ENCODE peak calls at places on chromosomes 7 and 10, in seven cellular contexts. C is H9, S is neuronal stem cell, P is IMR-90, B is H1, Y is mesendoderm, N is trophoblast cell. K is an unnamed sample.

GRCh38 chr10:68133553-68133952 is 24.3 kb downstream of the MYPN start:
- DNase-seq in C (no peak), P (peak; percentile 57), S (no peak), Y (no peak), N (no peak), B (no peak), K (no peak)

GRCh38 chr10:131856441-131857094 is 44.2 kb upstream of the PPP2R2D start:
- DNase-seq in B (no peak), P (no peak), Y (no peak), C (peak; percentile 18), S (no peak), N (no peak), K (no peak)

GRCh38 chr7:156816943-156817572 is 75.9 kb downstream of the LMBR1 start:
- DNase-seq in N (no peak), P (peak; percentile 38), Y (no peak), S (no peak), C (no peak), B (no peak), K (peak; percentile 34)

GRCh38 chr7:123979876-123980275 is 53.0 kb downstream of the TMEM229A start:
- DNase-seq in P (no peak), C (no peak), Y (no peak), N (peak; percentile 9), S (no peak), B (no peak), K (peak; percentile 24)

GRCh38 chr7:95865716-95866371 is 93.5 kb downstream of the DYNC1I1 start:
- DNase-seq in Y (peak; percentile 74), P (peak; percentile 8), C (peak; percentile 32), S (peak; percentile 20), B (no peak), N (peak; percentile 56), K (peak; percentile 45)

GRCh38 chr10:78972160-78972946 is 96.4 kb upstream of the ZMIZ1 start:
- DNase-seq in P (peak; percentile 83), S (peak; percentile 38), C (peak; percentile 39), B (no peak), N (peak; percentile 79), Y (peak; percentile 69), K (peak; percentile 98)

GRCh38 chr10:43931308-43931930 is 282.7 kb upstream of the ZNF32 start:
- DNase-seq in N (no peak), Y (no peak), S (no peak), B (no peak), C (peak; percentile 5), P (peak; percentile 87), K (peak; percentile 59)

GRCh38 chr7:101179780-101180755 is at the start of gene NAT16:
- DNase-seq in B (peak; percentile 76), S (no peak), N (no peak), Y (no peak), P (no peak), C (no peak), K (no peak)

GRCh38 chr7:132755538-132756481 is 179.5 kb upstream of the PLXNA4 start:
- DNase-seq in C (no peak), B (no peak), Y (no peak), P (no peak), S (no peak), N (no peak), K (no peak)

GRCh38 chr10:77111611-77112550 is 525.7 kb downstream of the KCNMA1 start:
- DNase-seq in P (peak; percentile 87), S (peak; percentile 69), B (peak; percentile 56), Y (peak; percentile 76), N (peak; percentile 16), C (no peak), K (peak; percentile 69)

GRCh38 chr7:29864668-29865067 is 58.4 kb downstream of the WIPF3 start:
- DNase-seq in S (no peak), B (no peak), C (no peak), Y (no peak), N (no peak), P (no peak), K (no peak)

GRCh38 chr7:7265676-7266075 is 83.3 kb downstream of the C1GALT1 start:
- DNase-seq in Y (no peak), N (no peak), B (no peak), S (no peak), C (no peak), P (no peak), K (no peak)

GRCh38 chr7:10472115-10472514 is 501.6 kb upstream of the PHF14 start:
- DNase-seq in N (no peak), P (no peak), S (no peak), C (no peak), Y (no peak), B (no peak), K (no peak)

GRCh38 chr10:5576154-5576748 is 51.5 kb downstream of the CALML3 start:
- DNase-seq in N (no peak), P (no peak), S (no peak), B (no peak), C (no peak), Y (no peak), K (no peak)

GRCh38 chr10:2955064-2955463 is 112.3 kb upstream of the PFKP start:
- DNase-seq in S (no peak), Y (no peak), P (no peak), B (no peak), N (no peak), C (no peak), K (no peak)

GRCh38 chr10:112842832-112843360 is 107.2 kb upstream of the TCF7L2 start:
- DNase-seq in Y (peak; percentile 43), C (no peak), N (no peak), P (peak; percentile 7), S (no peak), B (no peak), K (peak; percentile 77)

GRCh38 chr7:148687555-148687954 is 11.1 kb upstream of the CUL1 start:
- DNase-seq in N (no peak), C (no peak), Y (no peak), S (no peak), B (no peak), P (peak; percentile 42), K (no peak)

GRCh38 chr7:134865001-134865845 is 85.8 kb downstream of the CALD1 start:
- DNase-seq in S (no peak), N (no peak), P (peak; percentile 76), C (no peak), B (no peak), Y (peak; percentile 84), K (peak; percentile 80)

GRCh38 chr7:113608786-113609185 is 310.0 kb downstream of the PPP1R3A start:
- DNase-seq in S (no peak), N (no peak), B (no peak), P (no peak), C (no peak), Y (no peak), K (no peak)

GRCh38 chr10:79266543-79267312 is 80.5 kb upstream of the PPIF start:
- DNase-seq in N (peak; percentile 68), S (no peak), B (no peak), Y (no peak), P (peak; percentile 93), C (no peak), K (peak; percentile 98)

GRCh38 chr7:146791344-146792300 is 675.0 kb downstream of the CNTNAP2 start:
- DNase-seq in B (no peak), C (no peak), S (no peak), P (no peak), Y (peak; percentile 91), N (no peak), K (no peak)

DNA sequence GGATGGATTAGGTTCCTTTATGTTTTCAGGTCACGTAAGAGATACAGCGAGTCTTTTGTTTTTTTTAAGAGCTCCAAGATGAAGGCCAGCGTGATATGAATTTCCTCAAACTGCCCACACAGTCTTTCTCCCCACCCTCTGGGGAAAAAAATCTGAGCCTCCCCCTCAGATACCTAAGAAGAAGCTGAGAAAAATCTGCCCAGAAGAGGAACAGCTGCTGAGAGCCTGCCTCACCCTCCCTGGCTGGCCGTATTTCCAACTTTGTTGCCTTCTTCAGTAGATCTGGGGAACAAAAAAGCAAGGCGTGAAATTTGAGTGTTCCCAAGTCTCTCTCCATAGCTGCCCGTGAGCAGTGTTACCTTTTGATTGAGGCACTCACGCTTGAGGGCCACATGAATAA is 208.1 kb downstream of the KIAA1217 start:
- DNase-seq in S (no peak), B (no peak), C (no peak), Y (no peak), P (no peak), N (no peak), K (no peak)
- H4K8ac ChIP-seq in S (no peak overlapping the region), B (no peak overlapping the region), C (no peak overlapping the region), Y (no peak overlapping the region), P (no peak overlapping the region), N (no peak overlapping the region), K (no peak overlapping the region)

GRCh38 chr10:51125518-51125917 is 51.2 kb downstream of the PRKG1 start:
- DNase-seq in N (no peak), S (no peak), P (no peak), Y (no peak), C (no peak), B (no peak), K (no peak)
- H2AK5ac ChIP-seq in N (no peak overlapping the region), S (no peak overlapping the region), P (no peak overlapping the region), Y (no peak overlapping the region), C (no peak overlapping the region), B (no peak overlapping the region), K (no peak overlapping the region)

DNA sequence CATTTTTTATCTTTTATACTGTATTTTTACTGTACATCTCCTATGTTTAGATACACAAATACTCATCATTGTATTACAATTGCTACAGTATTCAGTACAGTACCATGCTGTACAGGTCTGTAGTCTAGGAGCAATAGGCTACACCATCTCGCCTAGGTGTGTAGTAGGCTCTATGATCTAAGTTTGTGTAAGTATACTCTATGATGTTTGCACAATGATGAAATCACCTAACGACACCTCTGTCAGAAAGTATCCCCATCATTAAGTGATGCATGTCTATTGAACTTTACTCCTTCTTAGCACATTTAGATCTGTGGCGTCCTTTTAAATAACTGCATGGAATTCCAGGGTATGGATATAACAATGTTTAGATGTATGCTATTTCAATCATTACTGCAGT is 112.0 kb downstream of the SNX10 start:
- DNase-seq in Y (no peak), B (no peak), C (no peak), N (no peak), P (no peak), S (no peak), K (no peak)
- H4K8ac ChIP-seq in Y (no peak overlapping the region), B (no peak overlapping the region), C (no peak overlapping the region), N (no peak overlapping the region), P (no peak overlapping the region), S (no peak overlapping the region), K (no peak overlapping the region)

GRCh38 chr7:158394936-158395335 is 192.7 kb downstream of the PTPRN2 start:
- DNase-seq in C (peak; percentile 82), S (peak; percentile 56), B (peak; percentile 98), Y (peak; percentile 42), P (no peak), N (no peak), K (no peak)

GRCh38 chr7:158395780-158396214 is 191.8 kb downstream of the PTPRN2 start:
- DNase-seq in N (no peak), S (no peak), Y (peak; percentile 31), B (peak; percentile 78), C (peak; percentile 83), P (no peak), K (no peak)

GRCh38 chr7:158396301-158396905 is 191.2 kb downstream of the PTPRN2 start:
- DNase-seq in P (no peak), S (no peak), C (no peak), Y (no peak), N (no peak), B (no peak), K (no peak)

GRCh38 chr7:158393926-158394625 is 193.5 kb downstream of the PTPRN2 start:
- DNase-seq in B (no peak), Y (no peak), P (no peak), S (no peak), N (no peak), C (no peak), K (no peak)

DNA sequence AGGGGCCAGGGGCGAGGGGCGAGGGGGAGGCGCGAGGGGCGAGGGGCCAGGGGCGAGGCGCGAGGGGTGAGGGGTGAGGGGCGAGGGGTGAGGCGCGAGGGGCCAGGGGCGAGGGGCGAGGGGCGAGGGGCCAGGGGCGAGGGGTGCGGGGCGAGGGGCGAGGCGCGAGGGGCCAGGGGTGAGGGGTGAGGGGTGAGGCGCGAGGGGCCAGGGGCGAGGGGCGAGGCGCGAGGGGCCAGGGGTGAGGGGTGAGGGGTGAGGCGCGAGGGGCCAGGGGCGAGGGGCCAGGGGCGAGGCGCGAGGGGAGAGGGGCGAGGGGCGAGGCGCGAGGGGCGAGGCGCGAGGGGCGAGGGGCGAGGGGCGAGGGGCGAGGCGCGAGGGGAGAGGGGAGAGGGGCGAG is 192.3 kb downstream of the PTPRN2 start:
- DNase-seq in N (no peak), S (no peak), C (no peak), P (no peak), Y (no peak), B (no peak), K (no peak)
- H2AK5ac ChIP-seq in N (no peak overlapping the region), S (no peak overlapping the region), C (no peak overlapping the region), P (no peak overlapping the region), Y (no peak overlapping the region), B (no peak overlapping the region), K (no peak overlapping the region)